ENCODE peak calls at places on chromosomes 6 and 20, in seven cellular contexts. Y, H, K, N, F, A and B are unnamed samples.

GRCh38 chr6:148677594-148678476 is 69.0 kb upstream of the UST start:
- DNase-seq in Y (no peak), H (no peak), K (no peak), N (no peak), F (no peak), A (no peak), B (no peak)

GRCh38 chr6:53858196-53858595 is 63.4 kb downstream of the LRRC1 start:
- DNase-seq in Y (no peak), H (no peak), K (no peak), N (no peak), F (no peak), A (no peak), B (no peak)

GRCh38 chr6:112398686-112399085 is 51.6 kb downstream of the RFPL4B start:
- DNase-seq in Y (no peak), H (no peak), K (no peak), N (no peak), F (no peak), A (no peak), B (no peak)

GRCh38 chr20:44215125-44215524 is 4.6 kb upstream of the OSER1 start:
- DNase-seq in Y (peak; percentile 75), H (peak; percentile 53), K (no peak), N (peak; percentile 80), F (peak; percentile 72), A (peak; percentile 86), B (no peak)

GRCh38 chr20:63309261-63310071 is 16.5 kb downstream of the COL20A1 start:
- DNase-seq in Y (peak; percentile 19), H (no peak), K (peak; percentile 88), N (peak; percentile 54), F (peak; percentile 33), A (no peak), B (no peak)

GRCh38 chr6:139713911-139714527 is 339.6 kb upstream of the CITED2 start:
- DNase-seq in Y (no peak), H (no peak), K (no peak), N (no peak), F (no peak), A (no peak), B (no peak)

GRCh38 chr6:65170273-65170672 is 536.8 kb downstream of the EYS start:
- DNase-seq in Y (no peak), H (no peak), K (no peak), N (peak; percentile 0), F (no peak), A (no peak), B (no peak)

GRCh38 chr6:12572884-12573824 is 143.4 kb upstream of the PHACTR1 start:
- DNase-seq in Y (no peak), H (no peak), K (no peak), N (peak; percentile 87), F (no peak), A (no peak), B (no peak)

GRCh38 chr20:52003415-52003814 is 188.2 kb downstream of the ZFP64 start:
- DNase-seq in Y (no peak), H (no peak), K (no peak), N (no peak), F (no peak), A (no peak), B (no peak)

GRCh38 chr20:62723351-62723750 is 14.7 kb downstream of the NTSR1 start:
- DNase-seq in Y (no peak), H (no peak), K (no peak), N (no peak), F (no peak), A (no peak), B (no peak)

GRCh38 chr6:156904176-156904967 is 127.2 kb downstream of the ARID1B start:
- DNase-seq in Y (no peak), H (no peak), K (no peak), N (no peak), F (no peak), A (no peak), B (no peak)

GRCh38 chr20:11168026-11168425 is 494.2 kb upstream of the JAG1 start:
- DNase-seq in Y (no peak), H (no peak), K (no peak), N (no peak), F (no peak), A (no peak), B (no peak)

GRCh38 chr6:80530096-80530495 is 423.6 kb downstream of the BCKDHB start:
- DNase-seq in Y (no peak), H (no peak), K (no peak), N (no peak), F (no peak), A (no peak), B (no peak)

GRCh38 chr20:22814475-22815205 is 220.5 kb upstream of the SSTR4 start:
- DNase-seq in Y (no peak), H (no peak), K (no peak), N (no peak), F (no peak), A (no peak), B (no peak)

GRCh38 chr20:24862606-24863005 is 86.5 kb upstream of the CST7 start:
- DNase-seq in Y (no peak), H (no peak), K (no peak), N (no peak), F (no peak), A (no peak), B (no peak)

GRCh38 chr6:10883312-10884244 is 1.7 kb upstream of the GCM2 start:
- DNase-seq in Y (no peak), H (no peak), K (no peak), N (no peak), F (no peak), A (no peak), B (no peak)

GRCh38 chr20:50434321-50434652 is 75.9 kb upstream of the PTPN1 start:
- DNase-seq in Y (no peak), H (no peak), K (no peak), N (no peak), F (no peak), A (no peak), B (no peak)
- H3K27me3 ChIP-seq in Y (no peaks in the 10 kb centered on the region), H (no peaks in the 10 kb centered on the region), K (no peaks in the 10 kb centered on the region), N (no peaks in the 10 kb centered on the region), F (no peaks in the 10 kb centered on the region), A (no peaks in the 10 kb centered on the region), B (no peaks in the 10 kb centered on the region)

GRCh38 chr6:169452869-169453186 is 199.2 kb upstream of the THBS2 start:
- DNase-seq in Y (no peak), H (no peak), K (no peak), N (no peak), F (no peak), A (no peak), B (no peak)
- H3K4me3 ChIP-seq in Y (no peak overlapping the region), H (no peak overlapping the region), K (no peak overlapping the region), N (no peak overlapping the region), F (no peak overlapping the region), A (no peak overlapping the region), B (peak overlapping the region; percentile 50)

DNA sequence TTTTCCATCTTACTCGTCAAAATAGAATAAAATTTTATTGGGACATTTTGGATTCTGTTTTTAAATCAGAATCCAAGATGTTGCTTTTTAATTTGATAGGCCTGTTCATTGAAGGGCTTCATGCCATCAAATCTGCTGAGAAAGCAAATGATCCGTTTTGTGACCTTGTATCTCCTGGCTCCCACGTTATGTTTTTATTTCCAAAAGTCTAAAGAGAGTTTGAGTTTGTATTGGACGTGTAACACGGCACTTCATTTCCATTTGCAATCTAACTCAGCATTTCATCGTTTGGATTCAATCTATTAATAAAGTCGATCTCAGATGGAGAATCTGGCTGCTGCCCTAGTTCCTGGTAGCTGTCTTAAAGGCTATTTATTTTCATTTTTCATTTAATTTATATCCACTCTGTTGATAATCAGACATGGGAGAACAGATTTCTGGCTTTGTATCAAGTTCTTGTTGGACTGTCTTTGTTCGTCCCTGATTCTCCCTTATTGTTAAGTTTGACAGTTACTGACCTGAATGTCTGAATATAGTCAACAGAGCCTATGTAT is 17.0 kb downstream of the KIF25 start:
- DNase-seq in Y (no peak), H (no peak), K (no peak), N (no peak), F (no peak), A (no peak), B (no peak)
- H3K9me3 ChIP-seq in Y (peaks cover 7% of the 10 kb centered on the region), H (no peaks in the 10 kb centered on the region), K (peaks cover 2% of the 10 kb centered on the region), N (no peaks in the 10 kb centered on the region), F (no peaks in the 10 kb centered on the region), A (peaks cover 2% of the 10 kb centered on the region), B (peaks cover 41% of the 10 kb centered on the region)

GRCh38 chr6:135521431-135521830 is 23.9 kb upstream of the AHI1 start:
- DNase-seq in Y (no peak), H (no peak), K (no peak), N (no peak), F (no peak), A (no peak), B (no peak)
- H3K27me3 ChIP-seq in Y (no peaks in the 10 kb centered on the region), H (no peaks in the 10 kb centered on the region), K (no peaks in the 10 kb centered on the region), N (no peaks in the 10 kb centered on the region), F (no peaks in the 10 kb centered on the region), A (no peaks in the 10 kb centered on the region), B (no peaks in the 10 kb centered on the region)

GRCh38 chr6:129599467-129599866 is 110.5 kb downstream of the ARHGAP18 start:
- DNase-seq in Y (no peak), H (no peak), K (no peak), N (no peak), F (no peak), A (no peak), B (no peak)
- H3K4me3 ChIP-seq in Y (no peak overlapping the region), H (no peak overlapping the region), K (no peak overlapping the region), N (no peak overlapping the region), F (no peak overlapping the region), A (no peak overlapping the region), B (no peak overlapping the region)

DNA sequence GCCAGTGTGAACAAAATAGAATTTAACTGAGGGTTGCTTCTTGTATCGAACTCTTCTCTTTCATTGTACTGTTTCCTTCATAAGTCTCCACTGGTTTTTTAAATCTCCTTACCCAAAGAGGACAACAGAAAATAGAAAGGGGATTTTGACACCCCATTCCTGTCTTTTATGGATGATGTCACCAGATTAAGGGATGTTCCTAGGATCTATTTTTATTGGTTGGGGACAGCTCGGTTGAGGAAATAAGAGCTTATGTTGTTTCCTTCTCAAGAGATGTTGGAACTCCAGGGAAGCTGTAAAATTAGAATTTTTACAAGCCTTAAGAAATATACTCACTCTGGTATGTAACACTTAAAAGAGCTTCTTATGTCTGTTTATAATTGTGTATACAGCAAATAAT is 171.5 kb downstream of the PHF3 start:
- DNase-seq in Y (no peak), H (no peak), K (no peak), N (no peak), F (no peak), A (no peak), B (no peak)
- H3K9me3 ChIP-seq in Y (no peaks in the 10 kb centered on the region), H (no peaks in the 10 kb centered on the region), K (no peaks in the 10 kb centered on the region), N (no peaks in the 10 kb centered on the region), F (no peaks in the 10 kb centered on the region), A (no peaks in the 10 kb centered on the region), B (no peaks in the 10 kb centered on the region)

DNA sequence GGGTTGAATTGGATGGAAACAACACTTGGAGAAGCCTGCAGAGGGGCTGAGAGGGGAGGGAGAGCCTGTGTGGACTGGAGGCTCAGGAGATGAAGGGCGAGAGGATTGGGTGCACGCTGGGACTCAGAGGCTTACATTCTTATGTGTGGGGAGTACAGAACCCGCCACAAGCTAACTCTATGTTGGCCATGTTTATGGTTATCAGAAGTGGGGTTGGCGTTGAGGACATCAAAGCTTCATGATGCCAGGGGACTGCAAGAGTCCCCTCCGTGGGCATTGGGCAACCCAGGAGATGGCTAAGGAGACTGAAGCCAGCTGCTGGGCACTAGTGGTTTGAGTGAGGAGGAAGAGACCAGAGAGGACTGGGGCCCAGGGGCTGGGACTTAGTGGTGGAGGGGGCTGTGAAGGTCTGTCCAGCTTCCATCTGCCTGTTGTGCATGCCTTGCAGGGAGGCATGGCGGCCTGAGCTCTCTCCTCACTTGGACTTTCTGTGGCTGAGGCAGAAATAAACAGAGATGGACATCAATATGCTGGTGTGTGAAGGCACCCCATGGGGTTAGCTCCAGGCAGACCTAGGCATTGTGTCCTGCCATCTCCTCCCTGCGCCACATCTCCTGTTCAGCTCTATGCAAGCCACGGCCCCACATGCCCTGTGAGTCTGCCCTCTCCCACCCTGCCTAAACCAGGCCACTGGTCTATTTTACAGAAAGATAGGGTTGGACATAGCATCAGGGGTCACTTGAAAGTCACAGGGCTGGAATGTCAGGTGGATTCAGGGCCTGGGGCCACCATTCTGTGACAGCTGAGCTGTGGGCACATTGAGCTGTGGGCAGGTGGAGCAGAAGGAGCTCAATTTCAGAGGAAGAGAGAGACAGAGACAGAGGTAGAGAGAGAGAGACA is 61.6 kb downstream of the PHACTR3 start:
- DNase-seq in Y (no peak), H (no peak), K (peak; percentile 68), N (no peak), F (no peak), A (peak; percentile 12), B (no peak)
- H3K27me3 ChIP-seq in Y (peaks cover 3% of the 10 kb centered on the region), H (peaks cover 7% of the 10 kb centered on the region), K (peaks cover 93% of the 10 kb centered on the region), N (no peaks in the 10 kb centered on the region), F (no peaks in the 10 kb centered on the region), A (no peaks in the 10 kb centered on the region), B (no peaks in the 10 kb centered on the region)